ENCODE peak calls at places on chromosomes 4 and X, in ten cellular contexts. J is neural crest cell, F is cardiac fibroblast, V is astrocyte of the spinal cord, E is endothelial cell, C is pancreas, D is fibroblast of the aortic adventitia, W is AG10803, O is neural progenitor cell, H is SK-N-SH. N is an unnamed sample.

GRCh38 chrX:52933213-52933612 is 25.1 kb downstream of the FAM156A start:
- DNase-seq in W (no peak), O (no peak), F (no peak), D (no peak), C (no peak), E (no peak), V (no peak), J (no peak), H (no peak), N (no peak)

GRCh38 chrX:123884809-123885408 is 25.1 kb downstream of the XIAP start:
- DNase-seq in V (peak), C (peak), E (peak), D (peak), F (peak), J (peak), W (peak), H (peak), O (peak), N (peak)

GRCh38 chrX:2385224-2385623 is 115.6 kb downstream of the DHRSX start:
- DNase-seq in D (peak), J (no peak), E (no peak), O (no peak), H (no peak), F (peak), W (peak), V (peak), C (no peak), N (peak)

GRCh38 chr4:8771666-8772065 is 100.0 kb downstream of the HMX1 start:
- DNase-seq in E (no peak), V (no peak), C (no peak), D (no peak), F (no peak), O (no peak), J (no peak), H (no peak), W (no peak), N (no peak)

GRCh38 chrX:68692651-68693050 is 45.2 kb downstream of the STARD8 start:
- DNase-seq in V (peak), O (no peak), C (no peak), H (no peak), E (no peak), W (peak), J (no peak), D (peak), F (peak), N (peak)

GRCh38 chr4:54189140-54189539 is 40.0 kb upstream of the PDGFRA start:
- DNase-seq in H (no peak), O (no peak), F (peak), D (peak), J (no peak), E (no peak), V (peak), C (no peak), W (peak), N (no peak)

GRCh38 chrX:47644557-47645091 is 5.7 kb downstream of the ELK1 start:
- DNase-seq in E (no peak), D (peak), V (no peak), H (peak), C (no peak), J (peak), W (peak), O (peak), F (peak), N (peak)

GRCh38 chrX:54494166-54494969 is 1.7 kb downstream of the FGD1 start:
- DNase-seq in D (peak), O (no peak), E (no peak), W (no peak), C (no peak), H (no peak), J (no peak), F (no peak), V (peak), N (no peak)

GRCh38 chr4:146428298-146428697 is 93.4 kb downstream of the SLC10A7 start:
- DNase-seq in D (no peak), J (no peak), W (no peak), H (no peak), V (no peak), E (no peak), O (no peak), F (no peak), C (no peak), N (no peak)

GRCh38 chr4:154719087-154719486 is 24.7 kb upstream of the LRAT start:
- DNase-seq in D (peak), C (no peak), E (no peak), W (peak), J (no peak), F (peak), V (peak), H (no peak), O (no peak), N (no peak)

DNA sequence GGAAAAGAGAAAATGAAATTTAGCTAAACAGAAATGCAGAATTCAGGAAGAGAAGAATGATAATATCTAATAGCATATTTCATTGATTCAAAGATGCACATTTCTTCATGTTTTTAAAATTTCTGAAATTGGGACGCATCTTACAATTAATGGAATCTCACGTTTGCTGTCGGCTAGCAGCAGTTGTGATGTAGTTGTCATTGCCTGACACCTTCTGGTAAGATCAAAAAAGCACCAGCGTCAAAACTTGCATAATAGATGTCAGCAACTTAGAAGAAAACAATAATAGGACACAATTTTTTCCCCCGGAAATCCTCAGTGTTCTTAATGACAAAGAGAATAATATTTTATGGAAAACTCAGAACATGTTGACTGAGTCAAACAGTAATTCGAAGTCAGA is 29.8 kb upstream of the SLC7A3 start:
- DNase-seq in O (peak), F (peak), J (no peak), W (no peak), E (no peak), H (no peak), V (no peak), C (no peak), D (peak), N (no peak)
- TF ChIP-seq CTCF in O (peak), F (no peak), J (peak), W (no peak), E (no peak), H (peak), V (no peak), C (no peak), D (no peak), N (no peak)

GRCh38 chr4:159607824-159608223 is 504.9 kb downstream of the RAPGEF2 start:
- DNase-seq in O (peak), J (no peak), D (no peak), C (no peak), F (no peak), V (no peak), H (no peak), W (no peak), E (no peak), N (no peak)

GRCh38 chr4:159606835-159607234 is 504.0 kb downstream of the RAPGEF2 start:
- DNase-seq in H (no peak), O (no peak), J (no peak), D (no peak), E (no peak), V (peak), F (no peak), C (no peak), W (no peak), N (no peak)

GRCh38 chr4:159608434-159608833 is 505.6 kb downstream of the RAPGEF2 start:
- DNase-seq in J (no peak), O (peak), F (no peak), C (no peak), E (no peak), H (no peak), D (no peak), W (no peak), V (peak), N (no peak)
- TF ChIP-seq CTCF in J (no peak), O (peak), F (no peak), C (no peak), E (no peak), H (no peak), D (no peak), W (no peak), V (peak), N (no peak)

DNA sequence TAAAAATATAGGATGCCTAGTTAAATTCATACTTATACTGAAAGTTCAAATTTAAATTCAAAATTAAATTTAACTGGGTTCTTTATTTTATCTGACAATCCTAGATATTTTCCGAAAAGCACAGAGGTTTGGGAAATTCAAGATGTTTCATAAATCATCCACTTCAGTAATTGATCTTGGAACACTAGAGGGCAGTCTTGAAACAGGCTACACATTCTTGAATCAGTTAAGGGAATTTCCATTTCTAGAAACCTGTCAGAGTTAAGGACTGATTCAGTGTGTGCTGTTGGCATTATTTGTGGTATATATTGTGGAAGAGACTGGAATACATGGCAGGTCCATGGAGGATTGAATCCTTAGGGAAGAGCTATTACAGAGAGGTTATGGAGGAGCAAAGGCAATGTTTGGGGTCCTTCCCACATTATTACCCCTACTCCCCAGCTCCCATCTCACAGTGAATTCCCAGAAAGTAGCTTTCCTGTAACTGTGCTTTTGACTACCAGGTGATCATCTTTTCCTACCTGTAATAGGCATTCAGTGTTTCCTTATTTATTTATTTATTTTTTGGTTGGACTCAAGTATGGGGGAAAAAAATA is 92.9 kb downstream of the EGF start:
- DNase-seq in C (no peak), H (peak), E (no peak), W (peak), O (peak), V (peak), J (no peak), F (peak), D (peak), N (peak)
- TF ChIP-seq CTCF in C (peak), H (peak), E (peak), W (peak), O (peak), V (peak), J (peak), F (peak), D (peak), N (peak)

DNA sequence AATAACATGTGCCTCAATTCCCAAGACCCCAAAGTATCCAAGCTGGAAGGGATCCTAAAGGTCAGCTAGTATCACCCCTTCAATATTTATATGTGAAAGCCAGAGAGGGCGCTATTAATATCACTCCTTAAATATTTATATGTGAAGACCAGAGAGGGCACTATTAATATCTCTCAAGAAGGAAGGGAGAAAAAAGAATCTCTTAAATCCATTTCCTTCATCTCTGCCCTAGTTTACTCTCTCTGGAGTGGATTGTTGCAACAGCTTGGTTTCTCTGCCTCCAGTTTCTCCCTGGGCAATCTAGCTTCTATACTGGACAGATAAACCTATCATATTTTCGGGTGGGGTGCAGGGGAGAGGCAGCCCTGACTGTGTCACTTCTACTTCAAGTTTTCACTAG is 31.6 kb upstream of the MSN start:
- DNase-seq in C (no peak), D (no peak), J (no peak), V (no peak), E (no peak), H (no peak), O (no peak), F (no peak), W (no peak), N (no peak)
- TF ChIP-seq CTCF in C (no peak), D (no peak), J (no peak), V (no peak), E (no peak), H (no peak), O (no peak), F (no peak), W (no peak), N (peak)

GRCh38 chr4:13430834-13431568 is 53.1 kb downstream of the RAB28 start:
- DNase-seq in D (no peak), W (no peak), C (no peak), J (no peak), V (no peak), E (no peak), F (no peak), H (no peak), O (no peak), N (no peak)
- TF ChIP-seq CTCF in D (peak), W (peak), C (no peak), J (peak), V (peak), E (peak), F (no peak), H (peak), O (peak), N (peak)